ENCODE peak calls at places on chromosomes 16 and 17, in seven cellular contexts. O is A549, U is fibroblast of lung, Z is IMR-90, L is endodermal cell, S is colonic mucosa, H is ovary. D is an unnamed sample. For H3K4me1, the result is how much of the 10 kb centered on the place peaks cover.

GRCh38 chr17:30450125-30451027 is 26.8 kb upstream of the GOSR1 start:
- DNase-seq in H (no peak), O (peak), U (no peak), S (no peak), Z (peak), L (no peak), D (no peak)

GRCh38 chr16:73058221-73058615 is 10.3 kb upstream of the ZFHX3 start:
- DNase-seq in H (peak), L (peak), U (peak), O (no peak), S (no peak), Z (no peak), D (no peak)

GRCh38 chr17:75854111-75854748 is 905 bp downstream of the WBP2 start:
- DNase-seq in H (no peak), L (peak), U (peak), S (no peak), O (peak), Z (peak), D (peak)

GRCh38 chr16:48217708-48218107 is 26.4 kb upstream of the LONP2 start:
- DNase-seq in Z (no peak), L (no peak), S (no peak), O (no peak), H (no peak), U (no peak), D (no peak)

GRCh38 chr17:11668633-11669032 is 70.4 kb downstream of the DNAH9 start:
- DNase-seq in H (no peak), S (no peak), O (no peak), Z (no peak), U (no peak), L (peak), D (no peak)

GRCh38 chr16:2715519-2715918 is 4.5 kb downstream of the PRSS27 start:
- DNase-seq in L (peak), Z (peak), U (peak), S (peak), O (no peak), H (peak), D (peak)

GRCh38 chr17:32303861-32304288 is 38.1 kb downstream of the C17orf75 start:
- DNase-seq in O (no peak), H (no peak), U (no peak), L (no peak), S (no peak), Z (no peak), D (no peak)

GRCh38 chr17:70080541-70081347 is 5.7 kb downstream of the KCNJ16 start:
- DNase-seq in U (peak), O (no peak), Z (peak), H (no peak), S (no peak), L (no peak), D (peak)

DNA sequence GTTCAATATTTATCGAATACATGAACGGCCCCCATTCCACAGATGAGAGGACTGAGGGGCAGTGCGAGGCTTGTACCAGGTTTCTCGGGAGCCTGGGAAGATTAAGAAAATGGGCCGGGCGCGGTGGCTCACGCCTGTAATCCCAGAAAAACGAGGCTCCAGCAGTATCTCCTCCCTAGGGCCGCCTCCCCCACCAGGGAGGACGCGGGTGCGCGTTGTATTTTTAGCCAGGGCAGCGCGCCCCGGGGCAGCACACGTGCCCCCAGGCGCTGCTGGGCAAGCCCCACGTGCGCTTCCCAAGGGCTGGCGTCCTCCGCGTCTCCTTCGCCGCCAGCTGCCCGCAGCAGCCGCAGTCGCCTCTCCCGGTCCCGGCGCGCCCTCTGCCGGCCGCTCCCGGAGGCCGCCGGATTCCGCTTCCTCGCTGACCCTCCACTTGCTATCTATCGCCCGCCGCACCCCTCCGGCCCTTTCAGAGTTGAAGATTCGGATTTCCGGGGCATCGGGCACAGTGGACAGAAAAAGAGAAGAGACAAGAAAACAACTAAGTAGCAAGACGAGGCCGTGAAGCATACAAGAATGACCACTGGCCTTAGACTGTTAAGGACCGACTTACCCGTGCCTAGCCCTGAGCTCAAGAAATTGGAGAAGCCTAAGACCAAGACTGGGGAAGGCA is 1.9 kb upstream of the YBX2 start:
- DNase-seq in S (peak), U (peak), Z (peak), O (peak), H (peak), L (peak), D (peak)
- H3K27ac ChIP-seq in S (no peak), U (no peak), Z (no peak), O (peak), H (no peak), L (no peak), D (no peak)

GRCh38 chr17:50689956-50690886 is 17.5 kb downstream of the ANKRD40 start:
- DNase-seq in O (peak), S (no peak), H (no peak), Z (no peak), U (peak), L (peak), D (no peak)
- H3K4me1 ChIP-seq in O (half or more), S (under half), H (under half), Z (half or more), U (under half), L (under half), D (half or more)

DNA sequence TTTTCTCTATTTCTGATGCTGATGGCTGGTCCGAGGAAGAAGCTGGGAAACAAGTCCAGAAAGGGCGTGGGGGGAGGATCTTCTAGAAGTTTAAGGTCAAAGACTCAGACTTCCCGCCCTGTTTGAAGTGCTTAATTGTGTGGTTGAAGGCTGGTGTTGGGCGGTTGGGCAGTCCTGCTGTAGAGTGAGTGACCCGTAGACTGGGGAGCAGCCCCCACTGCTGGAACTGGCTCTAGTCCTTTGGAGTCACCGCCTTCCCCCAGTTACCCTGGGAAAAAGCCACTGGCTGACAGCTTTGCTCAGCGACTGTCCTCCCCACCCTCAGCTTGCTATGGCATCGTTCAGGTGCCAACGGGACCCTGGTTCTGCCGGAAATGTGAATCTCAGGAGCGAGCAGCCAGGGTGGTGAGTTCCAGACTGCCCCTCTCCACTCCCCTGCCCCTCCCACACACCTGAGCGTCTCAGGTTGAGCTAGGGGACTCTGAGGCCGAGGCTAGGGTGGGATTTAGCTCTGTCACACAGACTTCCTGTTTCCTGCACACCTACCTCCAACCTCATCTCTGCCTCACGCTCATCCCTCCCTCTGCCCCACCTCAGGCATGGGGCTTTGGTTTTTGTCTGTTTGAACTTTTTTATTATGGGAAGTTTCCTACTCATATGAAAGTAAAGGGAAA is 1.7 kb downstream of the MLLT6 start:
- DNase-seq in U (no peak), H (no peak), S (peak), Z (no peak), L (peak), O (no peak), D (no peak)
- H3K27ac ChIP-seq in U (no peak), H (peak), S (peak), Z (no peak), L (no peak), O (peak), D (no peak)

DNA sequence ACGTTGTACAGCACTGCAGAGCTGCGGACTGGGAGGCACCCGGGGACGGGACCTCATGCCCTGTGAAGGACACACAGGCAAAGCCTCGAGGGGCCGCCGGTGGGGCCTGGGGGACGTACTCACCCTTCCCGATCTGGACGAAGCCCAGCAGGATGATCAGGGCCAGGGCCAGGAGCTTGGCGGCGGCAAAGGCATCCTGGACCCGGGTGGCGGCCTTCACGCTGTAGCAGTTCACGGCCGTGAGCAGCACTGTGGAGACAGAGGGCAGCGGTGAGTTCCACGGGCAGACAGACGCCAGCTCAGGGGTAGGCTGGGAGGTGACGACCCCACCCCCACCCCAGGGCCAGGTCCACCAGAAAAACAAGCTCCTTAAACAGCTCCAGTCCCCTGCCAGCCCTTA is 17.7 kb downstream of the SLC7A5 start:
- DNase-seq in U (no peak), Z (no peak), L (peak), O (no peak), S (no peak), H (peak), D (no peak)
- H3K4me1 ChIP-seq in U (under half), Z (under half), L (half or more), O (half or more), S (under half), H (under half), D (half or more)

GRCh38 chr16:85361441-85362118 is 249.3 kb upstream of the CIBAR2 start:
- DNase-seq in U (no peak), S (peak), L (no peak), Z (no peak), H (no peak), O (no peak), D (no peak)
- H3K27ac ChIP-seq in U (no peak), S (no peak), L (peak), Z (no peak), H (no peak), O (no peak), D (no peak)

GRCh38 chr16:56869513-56870270 is 4.7 kb downstream of the SLC12A3 start:
- DNase-seq in S (no peak), Z (no peak), O (peak), H (no peak), U (no peak), L (peak), D (no peak)

GRCh38 chr16:56872863-56873391 is 7.9 kb downstream of the SLC12A3 start:
- DNase-seq in H (no peak), O (no peak), Z (no peak), U (no peak), L (no peak), S (no peak), D (no peak)

GRCh38 chr16:56868175-56868574 is 3.2 kb downstream of the SLC12A3 start:
- DNase-seq in U (no peak), S (no peak), L (no peak), H (no peak), O (no peak), Z (no peak), D (no peak)

GRCh38 chr16:56870271-56870888 is 5.4 kb downstream of the SLC12A3 start:
- DNase-seq in O (no peak), L (no peak), H (no peak), U (no peak), Z (no peak), S (no peak), D (no peak)

GRCh38 chr16:56871172-56871593 is 6.2 kb downstream of the SLC12A3 start:
- DNase-seq in Z (peak), O (peak), U (peak), S (peak), L (no peak), H (no peak), D (no peak)
- H3K4me1 ChIP-seq in Z (under half), O (under half), U (under half), S (under half), L (under half), H (under half), D (under half)

DNA sequence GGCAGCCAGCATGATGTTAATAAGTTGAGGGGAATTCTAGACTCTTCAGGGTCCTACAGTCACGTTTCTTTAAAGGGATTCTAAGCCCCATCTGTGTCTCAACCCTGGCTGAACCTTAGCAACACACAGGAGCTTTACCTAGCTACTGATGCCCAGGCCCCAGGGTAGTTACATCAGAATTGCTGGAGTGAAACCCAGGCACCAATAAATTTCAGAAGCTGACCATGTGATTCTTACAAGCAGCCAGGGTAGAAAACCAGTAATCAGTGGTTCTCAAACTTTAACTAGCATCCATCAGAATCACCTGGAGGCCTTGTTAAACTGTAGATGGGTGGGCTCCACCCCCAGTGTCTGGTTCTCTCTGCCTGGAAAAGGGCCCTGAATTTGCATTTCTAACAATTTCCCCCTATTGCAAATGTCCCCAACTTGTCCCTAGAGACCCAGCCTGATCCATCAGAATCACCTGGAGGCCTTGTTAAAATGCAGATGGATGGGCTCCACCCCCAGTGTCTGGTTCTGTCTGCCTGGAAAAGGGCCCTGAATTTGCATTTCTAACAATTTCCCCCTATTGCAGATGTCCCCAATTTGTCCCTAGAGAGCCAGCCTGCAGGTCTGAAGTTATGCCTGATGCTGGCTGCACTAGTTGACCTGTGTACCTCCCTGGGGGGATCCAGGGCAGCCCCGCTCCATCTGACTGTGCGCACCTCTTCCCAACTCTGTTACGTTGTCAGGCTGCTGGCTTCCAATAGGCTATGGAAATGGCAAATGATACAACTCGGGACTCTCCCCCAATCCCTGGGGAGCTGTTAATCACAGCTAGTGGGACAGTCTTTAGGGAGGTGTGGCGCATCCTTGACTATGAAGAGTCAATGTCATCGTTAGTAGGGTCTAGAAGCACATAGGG is 30.4 kb downstream of the GPRC5B start:
- DNase-seq in S (no peak), U (no peak), O (no peak), Z (no peak), L (peak), H (no peak), D (no peak)
- H3K27ac ChIP-seq in S (no peak), U (no peak), O (peak), Z (no peak), L (no peak), H (no peak), D (no peak)

GRCh38 chr17:16286009-16286946 is 67.0 kb downstream of the CENPV start:
- DNase-seq in H (peak), L (peak), S (peak), O (peak), U (peak), Z (peak), D (peak)
- H3K4me1 ChIP-seq in H (under half), L (under half), S (under half), O (half or more), U (under half), Z (under half), D (half or more)

GRCh38 chr17:41836550-41837196 is 641 bp upstream of the NT5C3B start:
- DNase-seq in S (no peak), H (peak), Z (no peak), U (peak), O (no peak), L (no peak), D (no peak)
- H3K27ac ChIP-seq in S (no peak), H (no peak), Z (peak), U (no peak), O (peak), L (no peak), D (no peak)

GRCh38 chr17:40293363-40293762 is 5.7 kb downstream of the CDC6 start:
- DNase-seq in O (no peak), H (no peak), S (no peak), U (no peak), L (no peak), Z (no peak), D (no peak)

GRCh38 chr17:40297511-40297910 is 9.8 kb downstream of the CDC6 start:
- DNase-seq in S (no peak), L (no peak), O (no peak), H (no peak), Z (no peak), U (no peak), D (no peak)

GRCh38 chr17:40298726-40299125 is 10.3 kb upstream of the RARA start:
- DNase-seq in U (peak), S (no peak), H (no peak), O (no peak), L (no peak), Z (peak), D (peak)

GRCh38 chr17:40291311-40291710 is 3.6 kb downstream of the CDC6 start:
- DNase-seq in H (no peak), L (no peak), U (no peak), S (no peak), Z (no peak), O (no peak), D (no peak)

GRCh38 chr17:40295471-40296457 is 8.1 kb downstream of the CDC6 start:
- DNase-seq in U (no peak), Z (no peak), O (no peak), L (peak), S (no peak), H (no peak), D (no peak)
- H3K4me1 ChIP-seq in U (under half), Z (under half), O (under half), L (under half), S (under half), H (under half), D (under half)